ENCODE peak calls at places on chromosome 15, in seven cellular contexts. W is CD8-positive, alpha-beta memory T cell; N is right cardiac atrium; J is neural progenitor cell; K is heart left ventricle; F is A549; B is PC-3. V is an unnamed sample.

GRCh38 chr15:43266386-43266785 is 342 bp downstream of the TGM5 start:
- DNase-seq in W (no peak), N (no peak), J (no peak), K (no peak), F (no peak), B (no peak), V (no peak)

GRCh38 chr15:55587321-55588069 is 650 bp downstream of the PYGO1 start:
- DNase-seq in W (no peak), N (no peak), J (peak), K (no peak), F (peak), B (peak), V (no peak)

GRCh38 chr15:81168680-81169079 is 28.0 kb upstream of the IL16 start:
- DNase-seq in W (no peak), N (no peak), J (no peak), K (no peak), F (no peak), B (no peak), V (no peak)

GRCh38 chr15:22888120-22888859 is 49.8 kb downstream of the NIPA2 start:
- DNase-seq in W (no peak), N (no peak), J (no peak), K (no peak), F (peak), B (peak), V (no peak)

GRCh38 chr15:78917888-78918287 is 27.0 kb downstream of the CTSH start:
- DNase-seq in W (no peak), N (no peak), J (no peak), K (no peak), F (no peak), B (no peak), V (no peak)

GRCh38 chr15:38535451-38536200 is 29.0 kb downstream of the RASGRP1 start:
- DNase-seq in W (no peak), N (no peak), J (no peak), K (no peak), F (no peak), B (no peak), V (no peak)

GRCh38 chr15:52546031-52546751 is 17.5 kb upstream of the MYO5A start:
- DNase-seq in W (no peak), N (no peak), J (no peak), K (no peak), F (peak), B (no peak), V (no peak)

GRCh38 chr15:70491183-70491621 is 272.2 kb downstream of the UACA start:
- DNase-seq in W (no peak), N (no peak), J (no peak), K (no peak), F (no peak), B (no peak), V (no peak)

GRCh38 chr15:44096596-44096995 is 98.5 kb downstream of the FRMD5 start:
- DNase-seq in W (no peak), N (no peak), J (no peak), K (no peak), F (no peak), B (no peak), V (no peak)

GRCh38 chr15:41698779-41699178 is 38.6 kb downstream of the MGA start:
- DNase-seq in W (no peak), N (no peak), J (no peak), K (no peak), F (no peak), B (peak), V (no peak)

GRCh38 chr15:98983333-98983732 is 24.3 kb downstream of the PGPEP1L start:
- DNase-seq in W (no peak), N (peak), J (no peak), K (peak), F (peak), B (peak), V (no peak)

GRCh38 chr15:93719941-93720351 is 511.4 kb upstream of the MCTP2 start:
- DNase-seq in W (no peak), N (no peak), J (no peak), K (no peak), F (no peak), B (no peak), V (no peak)

GRCh38 chr15:41494190-41494921 is 682 bp downstream of the ITPKA start:
- DNase-seq in W (no peak), N (peak), J (peak), K (no peak), F (peak), B (peak), V (peak)

GRCh38 chr15:48536681-48537091 is 108.8 kb downstream of the FBN1 start:
- DNase-seq in W (no peak), N (no peak), J (no peak), K (peak), F (no peak), B (no peak), V (no peak)

GRCh38 chr15:78624651-78625590 is 4.1 kb upstream of the CHRNA3 start:
- DNase-seq in W (no peak), N (no peak), J (no peak), K (no peak), F (no peak), B (no peak), V (no peak)

GRCh38 chr15:70505971-70506887 is 257.1 kb downstream of the UACA start:
- DNase-seq in W (no peak), N (no peak), J (no peak), K (no peak), F (no peak), B (peak), V (no peak)

GRCh38 chr15:21260966-21261395 is 179.3 kb downstream of the POTEB3 start:
- DNase-seq in W (no peak), N (peak), J (no peak), K (no peak), F (peak), B (peak), V (no peak)

GRCh38 chr15:41490355-41490754 is 3.3 kb upstream of the ITPKA start:
- DNase-seq in W (no peak), N (no peak), J (no peak), K (no peak), F (peak), B (peak), V (no peak)

GRCh38 chr15:22811640-22812039 is 25.2 kb downstream of the NIPA1 start:
- DNase-seq in W (no peak), N (no peak), J (peak), K (no peak), F (peak), B (peak), V (peak)

GRCh38 chr15:80404057-80404718 is at the start of gene ARNT2:
- DNase-seq in W (no peak), N (peak), J (peak), K (no peak), F (peak), B (no peak), V (no peak)

GRCh38 chr15:61025283-61025682 is 203.8 kb downstream of the RORA start:
- DNase-seq in W (no peak), N (no peak), J (no peak), K (no peak), F (no peak), B (no peak), V (no peak)

GRCh38 chr15:32908135-32908801 is 190.5 kb downstream of the GREM1 start:
- DNase-seq in W (no peak), N (peak), J (no peak), K (no peak), F (no peak), B (no peak), V (no peak)
- H3K27ac ChIP-seq in W (no peak), N (no peak), J (no peak), K (no peak), F (no peak), B (no peak), V (no peak)

DNA sequence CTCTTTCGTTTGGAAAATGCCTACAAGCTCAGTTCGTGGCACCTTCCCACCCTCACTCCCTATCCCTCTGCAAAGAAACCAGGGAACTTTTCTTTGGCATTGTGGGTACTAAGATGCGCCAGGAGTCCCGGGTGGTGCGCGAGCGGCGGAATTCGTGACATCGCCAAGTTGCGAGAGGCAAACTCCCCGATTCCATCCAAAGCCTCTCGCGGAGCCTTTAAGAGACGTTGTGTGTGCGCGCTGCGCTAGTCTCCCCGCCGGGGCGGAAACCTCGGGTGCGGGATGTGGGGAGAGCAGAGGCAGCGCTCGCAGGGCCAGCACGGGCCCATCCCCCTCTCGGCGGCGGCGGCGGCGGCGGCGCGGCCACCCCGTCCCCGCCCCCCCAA is 443 bp upstream of the NR2F2 start:
- DNase-seq in W (no peak), N (peak), J (no peak), K (no peak), F (peak), B (peak), V (no peak)
- H3K27ac ChIP-seq in W (peak), N (peak), J (no peak), K (peak), F (peak), B (peak), V (no peak)

DNA sequence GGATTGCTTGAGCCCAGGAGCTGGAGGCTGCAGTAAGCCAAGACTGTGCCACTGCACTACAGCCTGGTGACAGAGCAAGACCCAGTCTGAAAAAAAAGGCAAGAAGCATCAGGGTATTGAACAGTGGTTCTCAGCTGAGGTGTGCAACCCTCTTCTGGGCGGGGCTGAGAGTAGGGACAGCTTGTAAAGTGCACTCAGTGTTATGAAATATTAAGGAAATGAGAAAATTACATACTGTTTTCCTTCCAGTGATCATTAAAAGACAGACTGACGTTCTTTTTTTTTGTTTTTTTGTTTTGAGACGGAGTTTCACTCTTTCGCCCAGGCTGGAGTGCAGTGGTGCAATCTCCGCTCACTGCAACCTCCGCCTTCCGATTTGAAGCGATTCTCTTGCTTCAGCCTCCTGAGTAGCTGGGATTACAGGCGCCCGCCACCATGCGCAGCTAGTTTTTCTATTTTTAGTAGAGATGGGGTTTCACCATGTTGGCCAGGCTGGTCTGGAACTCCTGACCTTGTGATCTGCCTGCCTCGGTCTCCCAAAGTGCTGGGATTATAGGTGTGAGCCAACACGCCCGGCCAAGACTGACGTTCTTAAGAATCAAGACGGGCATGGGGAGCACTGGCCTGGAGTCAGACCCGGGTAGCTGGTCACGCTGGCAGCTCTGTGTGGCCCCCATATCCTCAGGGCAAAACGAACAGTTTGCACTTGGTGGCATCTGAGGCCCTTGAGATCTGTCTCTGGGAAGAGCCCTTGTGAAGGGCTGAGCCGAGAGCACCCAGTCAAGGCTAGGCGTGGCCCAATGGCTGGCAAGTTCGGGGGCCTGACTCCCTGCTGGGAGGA is 11.4 kb downstream of the MAN2A2 start:
- DNase-seq in W (no peak), N (peak), J (no peak), K (no peak), F (no peak), B (no peak), V (no peak)
- H3K27ac ChIP-seq in W (no peak), N (no peak), J (no peak), K (peak), F (no peak), B (no peak), V (no peak)

GRCh38 chr15:63492541-63493077 is 11.8 kb upstream of the USP3 start:
- DNase-seq in W (no peak), N (no peak), J (no peak), K (no peak), F (no peak), B (peak), V (no peak)
- H3K27ac ChIP-seq in W (no peak), N (peak), J (no peak), K (no peak), F (peak), B (peak), V (no peak)

GRCh38 chr15:72358532-72359180 is 17.2 kb downstream of the HEXA start:
- DNase-seq in W (no peak), N (peak), J (no peak), K (peak), F (no peak), B (peak), V (no peak)
- H3K27ac ChIP-seq in W (no peak), N (peak), J (no peak), K (peak), F (no peak), B (peak), V (no peak)

GRCh38 chr15:66735909-66736305 is 33.9 kb downstream of the SMAD6 start:
- DNase-seq in W (no peak), N (peak), J (no peak), K (no peak), F (no peak), B (no peak), V (no peak)
- H3K27ac ChIP-seq in W (no peak), N (peak), J (no peak), K (no peak), F (no peak), B (no peak), V (no peak)

GRCh38 chr15:74197176-74197965 is 5.2 kb downstream of the STRA6 start:
- DNase-seq in W (no peak), N (peak), J (no peak), K (no peak), F (no peak), B (no peak), V (no peak)
- H3K27ac ChIP-seq in W (no peak), N (no peak), J (no peak), K (no peak), F (peak), B (no peak), V (no peak)

GRCh38 chr15:39852237-39852636 is 67.8 kb downstream of the GPR176 start:
- DNase-seq in W (no peak), N (no peak), J (no peak), K (no peak), F (no peak), B (no peak), V (no peak)
- H3K27ac ChIP-seq in W (no peak), N (no peak), J (no peak), K (no peak), F (no peak), B (no peak), V (no peak)

GRCh38 chr15:39944711-39945110 is 10.8 kb downstream of the EIF2AK4 start:
- DNase-seq in W (no peak), N (no peak), J (no peak), K (no peak), F (no peak), B (no peak), V (no peak)

GRCh38 chr15:39942753-39943150 is 8.8 kb downstream of the EIF2AK4 start:
- DNase-seq in W (no peak), N (no peak), J (no peak), K (no peak), F (no peak), B (no peak), V (peak)

GRCh38 chr15:39939487-39940452 is 5.9 kb downstream of the EIF2AK4 start:
- DNase-seq in W (no peak), N (peak), J (no peak), K (no peak), F (no peak), B (no peak), V (no peak)

GRCh38 chr15:39946862-39947261 is 12.9 kb downstream of the EIF2AK4 start:
- DNase-seq in W (no peak), N (no peak), J (no peak), K (no peak), F (no peak), B (peak), V (no peak)

GRCh38 chr15:39942101-39942752 is 8.3 kb downstream of the EIF2AK4 start:
- DNase-seq in W (no peak), N (no peak), J (no peak), K (no peak), F (no peak), B (peak), V (no peak)
- H3K27ac ChIP-seq in W (no peak), N (no peak), J (no peak), K (no peak), F (no peak), B (peak), V (peak)